ENCODE peak calls at places on chromosomes 12 and 14, in nine cellular contexts. M, O, R, V, L, E, C, Y and S are unnamed samples.
A peak's percentile ranks its signal among the peaks of the same experiment; 100 is the strongest.

GRCh38 chr14:103501921-103502669 is 20.5 kb downstream of the CKB start:
- DNase-seq in M (no peak), O (no peak), R (no peak), V (no peak), L (no peak), E (no peak), C (no peak), Y (no peak), S (no peak)

GRCh38 chr12:98699568-98699967 is 54.5 kb downstream of the APAF1 start:
- DNase-seq in M (no peak), O (peak; percentile 46), R (no peak), V (no peak), L (no peak), E (no peak), C (no peak), Y (no peak), S (no peak)

GRCh38 chr12:13234045-13234641 is 37.6 kb downstream of the EMP1 start:
- DNase-seq in M (peak; percentile 78), O (peak; percentile 76), R (peak; percentile 88), V (no peak), L (peak; percentile 73), E (peak; percentile 62), C (no peak), Y (peak; percentile 76), S (peak; percentile 31)

GRCh38 chr14:69328765-69329164 is 68.8 kb downstream of the GALNT16 start:
- DNase-seq in M (no peak), O (no peak), R (no peak), V (no peak), L (no peak), E (no peak), C (no peak), Y (no peak), S (no peak)

GRCh38 chr14:73764406-73764805 is 50.2 kb upstream of the PNMA1 start:
- DNase-seq in M (no peak), O (peak; percentile 69), R (no peak), V (no peak), L (no peak), E (no peak), C (no peak), Y (no peak), S (no peak)

GRCh38 chr12:50505386-50505827 is 622 bp downstream of the DIP2B start:
- DNase-seq in M (peak; percentile 57), O (peak; percentile 19), R (no peak), V (no peak), L (no peak), E (no peak), C (no peak), Y (peak; percentile 13), S (no peak)

GRCh38 chr14:63759454-63759853 is 31.6 kb upstream of the SGPP1 start:
- DNase-seq in M (no peak), O (no peak), R (no peak), V (no peak), L (no peak), E (no peak), C (no peak), Y (peak; percentile 20), S (no peak)

GRCh38 chr14:90406384-90406798 is 9.6 kb downstream of the CALM1 start:
- DNase-seq in M (no peak), O (no peak), R (no peak), V (no peak), L (no peak), E (no peak), C (no peak), Y (peak; percentile 2), S (no peak)

DNA sequence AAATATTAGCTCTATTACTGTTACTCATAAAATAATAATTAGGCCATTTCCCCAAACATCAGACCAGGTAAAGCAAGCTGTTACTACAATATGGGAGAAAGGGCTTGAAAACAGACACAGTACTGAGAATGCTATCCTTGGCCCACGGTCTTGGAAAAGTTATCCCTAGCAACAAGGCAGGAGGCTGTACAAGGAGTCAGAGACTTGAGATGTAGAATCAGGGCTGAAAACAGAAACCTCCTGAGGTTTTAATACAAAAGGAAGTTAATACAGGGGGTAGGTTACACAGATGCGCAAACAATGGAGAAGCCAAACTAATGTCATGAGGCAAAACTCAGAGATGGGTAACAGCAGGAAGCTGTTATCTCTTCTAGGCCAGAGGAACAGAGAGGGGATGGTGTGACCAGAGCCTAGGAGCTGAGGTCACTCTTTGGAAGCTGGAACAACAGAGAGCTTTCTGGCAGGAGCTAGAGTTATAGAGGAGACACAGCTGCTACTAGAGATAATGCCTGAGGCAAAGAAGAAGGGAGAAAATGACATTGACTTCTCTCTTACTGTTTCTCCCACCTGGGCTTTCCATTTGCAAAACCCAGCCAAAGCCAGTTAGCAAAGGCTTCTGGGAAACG is 248.8 kb downstream of the SUDS3 start:
- DNase-seq in M (peak; percentile 69), O (no peak), R (no peak), V (no peak), L (no peak), E (no peak), C (no peak), Y (no peak), S (no peak)
- H3K4me3 ChIP-seq in M (no peak overlapping the region), O (no peak overlapping the region), R (no peak overlapping the region), V (no peak overlapping the region), L (no peak overlapping the region), E (no peak overlapping the region), C (no peak overlapping the region), Y (no peak overlapping the region), S (no peak overlapping the region)

GRCh38 chr12:123046431-123046830 is 66.0 kb downstream of the ARL6IP4 start:
- DNase-seq in M (no peak), O (no peak), R (no peak), V (no peak), L (no peak), E (no peak), C (no peak), Y (no peak), S (no peak)

GRCh38 chr12:123050913-123051312 is 70.4 kb downstream of the ARL6IP4 start:
- DNase-seq in M (no peak), O (no peak), R (no peak), V (no peak), L (no peak), E (no peak), C (no peak), Y (no peak), S (no peak)

GRCh38 chr12:123047289-123047688 is 66.8 kb downstream of the ARL6IP4 start:
- DNase-seq in M (no peak), O (no peak), R (no peak), V (no peak), L (no peak), E (no peak), C (no peak), Y (no peak), S (no peak)

GRCh38 chr12:123050331-123050809 is 69.9 kb downstream of the ARL6IP4 start:
- DNase-seq in M (no peak), O (no peak), R (no peak), V (no peak), L (no peak), E (no peak), C (no peak), Y (no peak), S (no peak)

DNA sequence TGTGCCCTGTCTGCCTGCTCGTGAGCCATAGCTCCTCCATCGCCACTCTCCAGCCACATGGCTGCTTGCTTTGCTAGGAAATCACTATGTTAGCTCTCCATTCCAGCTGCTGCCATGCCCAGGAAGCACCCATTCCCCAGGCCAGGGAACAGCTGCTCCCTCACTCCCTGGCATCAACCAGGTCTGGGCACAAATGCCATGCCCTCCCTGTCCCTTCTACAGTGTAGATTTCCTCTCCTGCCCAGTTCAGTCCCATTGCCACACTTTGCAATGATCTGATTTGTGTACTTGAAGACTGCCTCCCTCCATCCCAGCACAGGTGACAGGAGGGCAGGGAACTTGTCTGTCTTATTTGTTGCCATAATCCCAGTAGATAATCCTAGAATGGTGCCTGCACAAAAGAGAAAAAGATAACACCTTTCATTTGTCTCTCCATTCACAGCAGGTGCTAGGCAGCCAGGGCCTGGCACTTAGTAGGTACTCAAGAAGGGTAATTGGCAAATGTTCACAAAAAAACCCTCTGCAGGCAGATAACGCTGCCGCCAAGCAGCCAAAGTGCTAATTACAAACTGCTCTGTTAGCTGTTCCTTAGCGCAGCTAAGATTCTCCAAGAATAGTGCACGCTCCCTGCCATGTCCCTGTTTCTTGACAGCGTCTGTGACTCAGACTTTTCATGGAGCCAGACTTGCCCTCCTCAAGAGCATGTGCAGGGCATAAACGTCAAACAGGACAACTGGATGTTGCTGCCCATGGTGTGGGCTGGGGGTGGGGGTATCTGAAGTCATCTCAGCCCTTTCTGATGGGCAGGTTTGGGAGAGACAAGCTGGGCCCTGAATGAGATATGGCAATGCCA is 69.1 kb downstream of the ARL6IP4 start:
- DNase-seq in M (peak; percentile 51), O (no peak), R (no peak), V (no peak), L (no peak), E (no peak), C (no peak), Y (no peak), S (no peak)
- H3K4me1 ChIP-seq in M (peaks cover 7% of the 10 kb centered on the region), O (peaks cover 6% of the 10 kb centered on the region), R (no peaks in the 10 kb centered on the region), V (no peaks in the 10 kb centered on the region), L (peaks cover 22% of the 10 kb centered on the region), E (no peaks in the 10 kb centered on the region), C (no peaks in the 10 kb centered on the region), Y (peaks cover 10% of the 10 kb centered on the region), S (no peaks in the 10 kb centered on the region)

DNA sequence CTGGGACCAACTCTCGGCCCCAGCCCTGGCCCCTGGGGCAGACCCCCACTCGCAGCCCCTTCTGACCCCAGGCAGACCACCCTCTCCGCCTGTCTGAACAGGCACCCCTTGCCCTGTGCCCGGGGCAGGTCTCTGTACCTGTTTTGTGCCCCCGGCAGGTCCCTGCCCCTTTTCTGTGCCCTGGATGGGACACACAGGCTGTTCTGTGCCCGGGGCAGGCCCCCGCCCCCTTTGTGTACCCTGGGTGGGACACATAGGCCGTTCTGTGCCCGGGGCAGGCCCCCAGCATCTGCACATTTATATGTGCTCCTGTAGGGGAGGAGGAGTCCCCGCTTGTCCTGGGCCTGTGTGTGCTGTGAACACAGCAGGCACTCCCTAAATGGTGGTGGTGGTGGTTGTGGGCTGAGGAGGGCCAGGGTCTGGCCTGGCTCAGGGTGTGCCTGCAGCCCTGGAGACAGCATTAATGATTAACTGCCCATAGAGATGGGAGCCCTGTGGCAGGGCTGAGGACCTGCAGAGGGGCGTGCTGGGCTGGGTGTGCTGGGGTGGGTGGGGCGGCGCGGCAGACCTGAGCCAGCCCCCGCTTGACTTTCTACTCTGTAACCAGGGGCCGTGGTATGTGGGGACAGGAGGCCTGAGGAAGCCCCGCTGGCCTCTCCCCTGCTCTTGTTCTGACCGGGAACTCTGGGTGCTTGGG is 3.7 kb downstream of the FBRSL1 start:
- DNase-seq in M (no peak), O (no peak), R (no peak), V (no peak), L (no peak), E (no peak), C (no peak), Y (no peak), S (no peak)
- H3K27ac ChIP-seq in M (no peak overlapping the region), O (no peak overlapping the region), R (no peak overlapping the region), V (no peak overlapping the region), L (no peak overlapping the region), E (peak overlapping the region; percentile 0), C (no peak overlapping the region), Y (peak overlapping the region; percentile 78), S (no peak overlapping the region)

GRCh38 chr14:37590810-37591139 is 4.3 kb downstream of the FOXA1 start:
- DNase-seq in M (no peak), O (no peak), R (no peak), V (no peak), L (no peak), E (no peak), C (no peak), Y (no peak), S (no peak)

GRCh38 chr14:37590096-37590809 is 4.8 kb downstream of the FOXA1 start:
- DNase-seq in M (no peak), O (no peak), R (no peak), V (no peak), L (no peak), E (no peak), C (no peak), Y (no peak), S (no peak)

GRCh38 chr14:37592288-37593274 is 2.5 kb downstream of the FOXA1 start:
- DNase-seq in M (no peak), O (no peak), R (peak; percentile 70), V (no peak), L (no peak), E (peak; percentile 47), C (no peak), Y (no peak), S (no peak)

GRCh38 chr14:37591311-37591940 is 3.6 kb downstream of the FOXA1 start:
- DNase-seq in M (peak; percentile 90), O (no peak), R (peak; percentile 83), V (no peak), L (no peak), E (no peak), C (no peak), Y (no peak), S (no peak)

GRCh38 chr14:37591941-37592287 is 3.1 kb downstream of the FOXA1 start:
- DNase-seq in M (peak; percentile 42), O (no peak), R (no peak), V (no peak), L (no peak), E (peak; percentile 63), C (no peak), Y (no peak), S (no peak)
- H3K4me3 ChIP-seq in M (no peak overlapping the region), O (no peak overlapping the region), R (peak overlapping the region; percentile 49), V (peak overlapping the region; percentile 58), L (peak overlapping the region; percentile 92), E (peak overlapping the region; percentile 94), C (no peak overlapping the region), Y (peak overlapping the region; percentile 1), S (peak overlapping the region; percentile 21)